ENCODE peak calls at places on chromosome 18, in five cellular contexts. F is substantia nigra, K is HEK293T, M is dorsolateral prefrontal cortex, Y is activated T-helper 1 cell treated with Interleukin-2 at 50 U/mL for 16 hours. G is an unnamed sample.

GRCh38 chr18:76496200-76496890 is 1.3 kb upstream of the ZNF516 start:
- DNase-seq in F (no peak), K (no peak), M (no peak), Y (no peak), G (no peak)

GRCh38 chr18:59267511-59268126 is 5.6 kb downstream of the RAX start:
- DNase-seq in F (no peak), K (no peak), M (no peak), Y (no peak), G (no peak)

GRCh38 chr18:6044773-6045172 is 149.5 kb upstream of the TMEM200C start:
- DNase-seq in F (no peak), K (no peak), M (no peak), Y (no peak), G (no peak)

GRCh38 chr18:5175378-5175777 is 21.7 kb downstream of the AKAIN1 start:
- DNase-seq in F (no peak), K (no peak), M (no peak), Y (no peak), G (no peak)

GRCh38 chr18:12278153-12278764 is 24.1 kb downstream of the CIDEA start:
- DNase-seq in F (no peak), K (no peak), M (no peak), Y (no peak), G (no peak)

GRCh38 chr18:79522451-79523220 is 126.9 kb downstream of the NFATC1 start:
- DNase-seq in F (no peak), K (no peak), M (peak), Y (peak), G (no peak)

GRCh38 chr18:59220784-59221765 is 1.1 kb downstream of the GRP start:
- DNase-seq in F (no peak), K (no peak), M (no peak), Y (no peak), G (no peak)

GRCh38 chr18:8946046-8946838 is 156.3 kb upstream of the NDUFV2 start:
- DNase-seq in F (no peak), K (no peak), M (no peak), Y (no peak), G (no peak)

GRCh38 chr18:5106730-5107129 is 90.3 kb downstream of the AKAIN1 start:
- DNase-seq in F (no peak), K (no peak), M (no peak), Y (no peak), G (no peak)

GRCh38 chr18:79385326-79385725 is 10.4 kb upstream of the NFATC1 start:
- DNase-seq in F (no peak), K (no peak), M (no peak), Y (no peak), G (no peak)

GRCh38 chr18:7958081-7958896 is 391.2 kb downstream of the PTPRM start:
- DNase-seq in F (no peak), K (no peak), M (no peak), Y (no peak), G (no peak)

GRCh38 chr18:72091369-72091768 is 452.8 kb downstream of the CBLN2 start:
- DNase-seq in F (no peak), K (no peak), M (no peak), Y (no peak), G (no peak)

GRCh38 chr18:76958692-76959341 is 136.5 kb downstream of the ZNF236 start:
- DNase-seq in F (no peak), K (no peak), M (no peak), Y (no peak), G (no peak)

GRCh38 chr18:63319383-63320040 is at the start of gene BCL2:
- DNase-seq in F (peak), K (peak), M (peak), Y (no peak), G (no peak)

GRCh38 chr18:12574494-12575185 is 83.3 kb downstream of the SPIRE1 start:
- DNase-seq in F (no peak), K (no peak), M (no peak), Y (no peak), G (no peak)